ENCODE peak calls at places on chromosomes 11 and 22, in eight cellular contexts. I is lower lobe of right lung, G is sigmoid colon, E is fibroblast of villous mesenchyme, S is tibial nerve, R is AG04450, T is fibroblast of mammary gland, N is fibroblast of the aortic adventitia. D is an unnamed sample.

GRCh38 chr22:38572065-38572464 is 2.1 kb upstream of the DMC1 start:
- DNase-seq in E (peak), T (peak), I (no peak), G (no peak), R (no peak), S (no peak), N (peak), D (peak)

GRCh38 chr11:3989251-3989650 is 105.3 kb upstream of the RRM1 start:
- DNase-seq in S (no peak), R (no peak), I (no peak), N (no peak), E (no peak), T (peak), G (peak), D (peak)

GRCh38 chr11:86438685-86439084 is 64.0 kb downstream of the CCDC81 start:
- DNase-seq in E (peak), S (no peak), R (no peak), T (peak), N (peak), G (no peak), I (no peak), D (no peak)

GRCh38 chr11:111829185-111829968 is 42.0 kb downstream of the ALG9 start:
- DNase-seq in S (no peak), I (no peak), R (no peak), E (no peak), G (no peak), N (no peak), T (no peak), D (no peak)

GRCh38 chr22:19880786-19881569 is 26.3 kb upstream of the GNB1L start:
- DNase-seq in I (peak), R (peak), S (peak), E (peak), N (peak), G (peak), T (peak), D (peak)

GRCh38 chr22:20992056-20992442 is 9.9 kb downstream of the THAP7 start:
- DNase-seq in N (no peak), G (no peak), T (no peak), I (no peak), E (no peak), R (no peak), S (no peak), D (no peak)

GRCh38 chr11:76642341-76642740 is 28.2 kb downstream of the LRRC32 start:
- DNase-seq in E (no peak), R (no peak), G (peak), I (no peak), T (no peak), S (no peak), N (no peak), D (peak)

GRCh38 chr22:41564563-41564962 is 3.8 kb downstream of the CSDC2 start:
- DNase-seq in E (peak), I (no peak), T (peak), R (no peak), S (no peak), G (no peak), N (no peak), D (no peak)

GRCh38 chr11:72787262-72788104 is 6.4 kb downstream of the STARD10 start:
- DNase-seq in E (no peak), S (no peak), R (no peak), N (no peak), I (no peak), G (no peak), T (no peak), D (no peak)
- TF ChIP-seq CTCF in E (peak), S (peak), R (peak), N (peak), I (peak), G (no peak), T (no peak), D (no peak)

GRCh38 chr11:125085301-125086081 is 22.4 kb downstream of the SLC37A2 start:
- DNase-seq in S (no peak), G (peak), N (no peak), I (peak), R (no peak), T (no peak), E (no peak), D (no peak)
- TF ChIP-seq CTCF in S (no peak), G (no peak), N (no peak), I (no peak), R (no peak), T (no peak), E (no peak), D (no peak)

DNA sequence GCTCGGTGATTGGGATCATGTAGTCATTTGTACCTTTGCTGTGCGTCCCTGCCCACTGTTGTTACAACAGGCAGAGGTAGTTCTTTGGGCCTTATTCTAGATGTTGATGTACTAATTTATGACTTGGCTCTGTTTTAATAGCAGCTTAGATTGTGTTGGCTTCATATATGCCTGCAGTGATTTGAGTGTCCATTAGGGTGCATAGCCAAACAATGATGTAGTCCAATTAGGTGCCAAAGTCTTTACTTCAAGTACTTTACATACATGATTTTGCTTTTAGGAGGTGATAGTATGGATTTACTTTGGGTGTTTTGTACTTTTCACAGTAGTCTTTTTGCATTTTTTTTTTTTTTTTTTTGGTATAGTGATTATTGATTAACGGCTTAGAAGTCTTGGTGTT is 46.4 kb downstream of the PPP6R3 start:
- DNase-seq in N (no peak), E (no peak), T (peak), R (no peak), G (no peak), S (no peak), I (no peak), D (no peak)
- TF ChIP-seq CTCF in N (peak), E (no peak), T (no peak), R (no peak), G (no peak), S (no peak), I (no peak), D (no peak)

GRCh38 chr11:22926341-22926740 is 66.1 kb upstream of the CCDC179 start:
- DNase-seq in S (no peak), R (no peak), E (no peak), T (no peak), I (no peak), G (no peak), N (no peak), D (no peak)

GRCh38 chr11:22927793-22928192 is 67.5 kb upstream of the CCDC179 start:
- DNase-seq in E (no peak), I (no peak), R (no peak), G (no peak), S (no peak), N (no peak), T (no peak), D (no peak)

GRCh38 chr11:22930816-22931594 is 70.7 kb upstream of the CCDC179 start:
- DNase-seq in G (no peak), T (no peak), I (no peak), S (no peak), N (no peak), E (no peak), R (no peak), D (no peak)

GRCh38 chr11:22923561-22923960 is 63.3 kb upstream of the CCDC179 start:
- DNase-seq in T (no peak), E (no peak), R (no peak), G (no peak), N (no peak), I (no peak), S (no peak), D (no peak)

DNA sequence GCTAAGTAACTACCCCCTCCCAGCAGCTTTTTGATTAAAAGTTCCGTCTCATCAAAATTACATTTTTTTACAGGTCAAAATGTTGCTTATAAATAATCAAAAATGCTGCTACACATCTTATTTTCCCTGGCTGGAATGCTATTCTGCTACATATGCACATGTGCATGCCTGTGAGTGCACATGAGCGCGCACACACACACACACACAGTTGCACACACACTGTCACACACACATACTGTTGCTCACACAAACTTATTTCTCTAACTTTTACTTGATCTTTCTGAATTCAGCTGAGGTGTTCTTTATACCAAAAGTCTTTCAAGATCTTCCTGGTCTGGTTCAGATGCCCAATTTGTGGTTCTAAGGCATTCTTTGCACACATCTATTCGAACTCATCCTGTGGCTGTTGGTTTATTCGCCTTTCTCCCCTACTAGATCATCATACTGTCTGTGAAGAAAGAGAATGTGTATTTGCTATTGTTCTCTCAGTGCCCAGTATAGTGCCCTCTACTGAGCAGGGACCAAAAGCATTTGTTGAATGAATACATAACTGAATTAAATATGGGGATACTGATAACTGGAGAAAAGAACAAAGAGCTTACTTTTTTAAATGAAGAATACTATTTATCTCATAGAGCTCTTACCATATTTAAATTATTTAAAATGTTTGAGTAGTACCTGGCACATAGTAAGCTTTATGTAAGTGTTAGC is 68.1 kb upstream of the CCDC179 start:
- DNase-seq in I (no peak), G (no peak), S (no peak), N (no peak), E (no peak), T (no peak), R (no peak), D (no peak)
- TF ChIP-seq CTCF in I (no peak), G (no peak), S (no peak), N (no peak), E (no peak), T (peak), R (no peak), D (no peak)

GRCh38 chr11:57700425-57700824 is 11.6 kb downstream of the MED19 start:
- DNase-seq in N (no peak), T (no peak), I (no peak), S (no peak), G (no peak), R (no peak), E (no peak), D (no peak)
- TF ChIP-seq CTCF in N (peak), T (no peak), I (no peak), S (no peak), G (no peak), R (no peak), E (no peak), D (no peak)

GRCh38 chr11:66314561-66315497 is 2.0 kb downstream of the CD248 start:
- DNase-seq in I (no peak), E (peak), G (no peak), T (no peak), N (no peak), R (no peak), S (no peak), D (no peak)
- TF ChIP-seq CTCF in I (no peak), E (no peak), G (no peak), T (no peak), N (no peak), R (no peak), S (no peak), D (no peak)

GRCh38 chr11:10792385-10793068 is 16.2 kb downstream of the EIF4G2 start:
- DNase-seq in I (peak), N (peak), T (peak), G (peak), E (peak), S (peak), R (peak), D (peak)
- TF ChIP-seq CTCF in I (peak), N (peak), T (peak), G (peak), E (peak), S (peak), R (peak), D (peak)

GRCh38 chr11:78400701-78401100 is 16.9 kb downstream of the GAB2 start:
- DNase-seq in N (no peak), G (no peak), E (no peak), S (no peak), T (no peak), R (no peak), I (no peak), D (no peak)

GRCh38 chr11:78398715-78399114 is 18.9 kb downstream of the GAB2 start:
- DNase-seq in S (no peak), T (no peak), R (no peak), I (no peak), G (no peak), N (no peak), E (no peak), D (no peak)

GRCh38 chr11:78399136-78399535 is 18.5 kb downstream of the GAB2 start:
- DNase-seq in T (no peak), E (no peak), S (no peak), G (no peak), R (no peak), N (no peak), I (no peak), D (no peak)

GRCh38 chr11:78397398-78397797 is 20.2 kb downstream of the GAB2 start:
- DNase-seq in E (peak), S (no peak), I (no peak), G (no peak), T (no peak), R (no peak), N (no peak), D (no peak)

GRCh38 chr11:78400116-78400515 is 17.5 kb downstream of the GAB2 start:
- DNase-seq in T (no peak), G (no peak), N (no peak), R (no peak), E (peak), S (no peak), I (no peak), D (no peak)
- TF ChIP-seq CTCF in T (no peak), G (no peak), N (no peak), R (no peak), E (no peak), S (no peak), I (no peak), D (no peak)

GRCh38 chr11:11512502-11512901 is 109.3 kb downstream of the GALNT18 start:
- DNase-seq in T (no peak), I (no peak), S (no peak), N (no peak), G (no peak), R (no peak), E (no peak), D (no peak)
- TF ChIP-seq CTCF in T (no peak), I (no peak), S (no peak), N (no peak), G (no peak), R (no peak), E (no peak), D (no peak)